ENCODE peak calls at places on chromosomes 16 and 17, in nine cellular contexts. C is LNCaP clone FGC; P is ELF-1; U is heart right ventricle; A is activated CD8-positive, alpha-beta memory T cell treated with anti-CD3 and anti-CD28 coated beads for 4 hours; F is posterior cingulate gyrus; M is AG04449; G is HCT116; K is DMS153. Q is an unnamed sample.

GRCh38 chr17:76088041-76088867 is 9.3 kb downstream of the ZACN start:
- DNase-seq in C (no peak), P (peak), U (no peak), A (no peak), F (peak), M (no peak), G (no peak), K (no peak), Q (no peak)

GRCh38 chr16:10923650-10924214 is 18.5 kb downstream of the DEXI start:
- DNase-seq in C (no peak), P (no peak), U (peak), A (no peak), F (peak), M (no peak), G (no peak), K (no peak), Q (peak)

GRCh38 chr17:13638855-13639458 is 37.2 kb upstream of the HS3ST3A1 start:
- DNase-seq in C (no peak), P (peak), U (peak), A (no peak), F (no peak), M (no peak), G (no peak), K (no peak), Q (no peak)

GRCh38 chr17:46994993-46995392 is 15.9 kb upstream of the RPRML start:
- DNase-seq in C (no peak), P (no peak), U (no peak), A (no peak), F (no peak), M (no peak), G (no peak), K (no peak), Q (no peak)

GRCh38 chr16:23406546-23407240 is 46.3 kb downstream of the COG7 start:
- DNase-seq in C (no peak), P (no peak), U (no peak), A (no peak), F (no peak), M (no peak), G (no peak), K (no peak), Q (no peak)

GRCh38 chr16:30551781-30552180 is 6.4 kb downstream of the ZNF764 start:
- DNase-seq in C (no peak), P (peak), U (no peak), A (no peak), F (no peak), M (no peak), G (no peak), K (no peak), Q (no peak)

GRCh38 chr17:44155488-44155887 is 13.8 kb downstream of the HROB start:
- DNase-seq in C (no peak), P (no peak), U (no peak), A (no peak), F (peak), M (no peak), G (no peak), K (no peak), Q (no peak)

GRCh38 chr16:31502981-31503380 is 5.2 kb downstream of the RUSF1 start:
- DNase-seq in C (no peak), P (no peak), U (no peak), A (no peak), F (no peak), M (peak), G (no peak), K (no peak), Q (no peak)

GRCh38 chr17:79187186-79187585 is 112.6 kb downstream of the ENGASE start:
- DNase-seq in C (no peak), P (no peak), U (no peak), A (no peak), F (no peak), M (no peak), G (no peak), K (no peak), Q (no peak)

GRCh38 chr16:57186630-57187507 is 740 bp downstream of the RSPRY1 start:
- DNase-seq in C (no peak), P (peak), U (no peak), A (no peak), F (no peak), M (no peak), G (no peak), K (no peak), Q (peak)

GRCh38 chr17:68080411-68081150 is 45.0 kb downstream of the KPNA2 start:
- DNase-seq in C (no peak), P (no peak), U (no peak), A (no peak), F (no peak), M (no peak), G (no peak), K (no peak), Q (no peak)

GRCh38 chr16:69318911-69319289 is 7.8 kb downstream of the VPS4A start:
- DNase-seq in C (no peak), P (no peak), U (no peak), A (no peak), F (no peak), M (no peak), G (no peak), K (no peak), Q (no peak)

GRCh38 chr17:45289316-45290268 is 27.2 kb downstream of the MAP3K14 start:
- DNase-seq in C (no peak), P (no peak), U (no peak), A (no peak), F (peak), M (no peak), G (no peak), K (no peak), Q (peak)

GRCh38 chr16:30449116-30449435 is 3.4 kb upstream of the SEPHS2 start:
- DNase-seq in C (no peak), P (no peak), U (no peak), A (no peak), F (no peak), M (no peak), G (no peak), K (no peak), Q (no peak)

GRCh38 chr17:21354796-21355385 is 21.3 kb upstream of the KCNJ12 start:
- DNase-seq in C (no peak), P (no peak), U (no peak), A (no peak), F (peak), M (no peak), G (no peak), K (no peak), Q (no peak)

GRCh38 chr16:54506691-54507090 is 220.1 kb upstream of the IRX3 start:
- DNase-seq in C (no peak), P (no peak), U (no peak), A (no peak), F (no peak), M (no peak), G (no peak), K (peak), Q (no peak)

GRCh38 chr17:67246648-67247415 is 1.8 kb upstream of the HELZ start:
- DNase-seq in C (no peak), P (peak), U (no peak), A (no peak), F (no peak), M (no peak), G (peak), K (no peak), Q (peak)

GRCh38 chr17:57720636-57721035 is 24.5 kb downstream of the CCDC182 start:
- DNase-seq in C (no peak), P (no peak), U (no peak), A (no peak), F (no peak), M (no peak), G (no peak), K (no peak), Q (no peak)

GRCh38 chr16:23597003-23597756 is 1.1 kb upstream of the NDUFAB1 start:
- DNase-seq in C (no peak), P (peak), U (peak), A (no peak), F (no peak), M (no peak), G (peak), K (peak), Q (peak)

GRCh38 chr16:17607624-17608023 is 136.9 kb upstream of the XYLT1 start:
- DNase-seq in C (peak), P (no peak), U (no peak), A (no peak), F (no peak), M (no peak), G (no peak), K (no peak), Q (no peak)

GRCh38 chr16:86700396-86700945 is 122.1 kb downstream of the FOXL1 start:
- DNase-seq in C (no peak), P (no peak), U (no peak), A (no peak), F (no peak), M (no peak), G (no peak), K (no peak), Q (no peak)

GRCh38 chr16:84055801-84056634 is 13.4 kb upstream of the SLC38A8 start:
- DNase-seq in C (no peak), P (peak), U (no peak), A (no peak), F (peak), M (no peak), G (no peak), K (no peak), Q (no peak)

GRCh38 chr17:1362065-1362848 is 37.8 kb downstream of the YWHAE start:
- DNase-seq in C (no peak), P (no peak), U (no peak), A (no peak), F (no peak), M (no peak), G (no peak), K (no peak), Q (no peak)

GRCh38 chr16:694187-694862 is 4.1 kb upstream of the WDR24 start:
- DNase-seq in C (no peak), P (peak), U (no peak), A (no peak), F (peak), M (no peak), G (no peak), K (no peak), Q (no peak)

GRCh38 chr17:78226752-78227454 is 4.5 kb upstream of the TMEM235 start:
- DNase-seq in C (peak), P (no peak), U (no peak), A (no peak), F (peak), M (no peak), G (no peak), K (peak), Q (no peak)

GRCh38 chr17:17120716-17121115 is 78.5 kb downstream of the MPRIP start:
- DNase-seq in C (no peak), P (peak), U (no peak), A (no peak), F (no peak), M (no peak), G (no peak), K (no peak), Q (no peak)

GRCh38 chr17:81577278-81578000 is 25.3 kb upstream of the FAAP100 start:
- DNase-seq in C (no peak), P (no peak), U (no peak), A (no peak), F (peak), M (no peak), G (no peak), K (no peak), Q (no peak)

GRCh38 chr17:15944720-15945492 is at the start of gene ADORA2B:
- DNase-seq in C (no peak), P (peak), U (peak), A (peak), F (peak), M (no peak), G (no peak), K (no peak), Q (peak)

GRCh38 chr17:70137451-70138230 is 31.7 kb upstream of the KCNJ2 start:
- DNase-seq in C (peak), P (no peak), U (peak), A (no peak), F (no peak), M (peak), G (no peak), K (peak), Q (peak)

GRCh38 chr16:28193530-28194423 is 18.0 kb downstream of the XPO6 start:
- DNase-seq in C (no peak), P (no peak), U (no peak), A (no peak), F (no peak), M (peak), G (no peak), K (no peak), Q (peak)

GRCh38 chr16:86428729-86429472 is 81.4 kb upstream of the FOXF1 start:
- DNase-seq in C (no peak), P (no peak), U (no peak), A (no peak), F (no peak), M (no peak), G (peak), K (no peak), Q (no peak)

GRCh38 chr17:63519972-63520882 is 2.9 kb upstream of the KCNH6 start:
- DNase-seq in C (peak), P (no peak), U (no peak), A (no peak), F (no peak), M (no peak), G (no peak), K (peak), Q (no peak)

Q was measured in SJCRH30.